ENCODE peak calls at places on chromosomes 7 and 10, in seven cellular contexts. One of them, this sample, is unnamed.

GRCh38 chr7:117385340-117386124 is 41.8 kb downstream of the ASZ1 start:
- DNase-seq in brain microvascular endothelial cell: no peak
- DNase-seq in cardiac fibroblast: peak
- DNase-seq in esophagus muscularis mucosa: no peak
- DNase-seq in psoas muscle: no peak
- DNase-seq in A549: peak
- DNase-seq in PC-3: peak
- DNase-seq in this sample: peak

GRCh38 chr7:159070422-159071148 is 74.1 kb downstream of the VIPR2 start:
- DNase-seq in brain microvascular endothelial cell: peak
- DNase-seq in cardiac fibroblast: peak
- DNase-seq in esophagus muscularis mucosa: peak
- DNase-seq in psoas muscle: no peak
- DNase-seq in A549: no peak
- DNase-seq in PC-3: peak
- DNase-seq in this sample: peak

GRCh38 chr10:1551636-1552338 is 185.5 kb downstream of the ADARB2 start:
- DNase-seq in brain microvascular endothelial cell: no peak
- DNase-seq in cardiac fibroblast: no peak
- DNase-seq in esophagus muscularis mucosa: no peak
- DNase-seq in psoas muscle: no peak
- DNase-seq in A549: no peak
- DNase-seq in PC-3: no peak
- DNase-seq in this sample: no peak

GRCh38 chr10:22183771-22184466 is 33.9 kb downstream of the EBLN1 start:
- DNase-seq in brain microvascular endothelial cell: peak
- DNase-seq in cardiac fibroblast: peak
- DNase-seq in esophagus muscularis mucosa: no peak
- DNase-seq in psoas muscle: no peak
- DNase-seq in A549: no peak
- DNase-seq in PC-3: peak
- DNase-seq in this sample: no peak

GRCh38 chr10:79286318-79286951 is 60.8 kb upstream of the PPIF start:
- DNase-seq in brain microvascular endothelial cell: peak
- DNase-seq in cardiac fibroblast: peak
- DNase-seq in esophagus muscularis mucosa: peak
- DNase-seq in psoas muscle: peak
- DNase-seq in A549: no peak
- DNase-seq in PC-3: no peak
- DNase-seq in this sample: peak

GRCh38 chr7:80348221-80348620 is 163.6 kb downstream of the GNAT3 start:
- DNase-seq in brain microvascular endothelial cell: no peak
- DNase-seq in cardiac fibroblast: no peak
- DNase-seq in esophagus muscularis mucosa: no peak
- DNase-seq in psoas muscle: no peak
- DNase-seq in A549: no peak
- DNase-seq in PC-3: no peak
- DNase-seq in this sample: no peak

GRCh38 chr7:84824057-84824651 is 362.7 kb downstream of the SEMA3D start:
- DNase-seq in brain microvascular endothelial cell: no peak
- DNase-seq in cardiac fibroblast: no peak
- DNase-seq in esophagus muscularis mucosa: no peak
- DNase-seq in psoas muscle: no peak
- DNase-seq in A549: no peak
- DNase-seq in PC-3: no peak
- DNase-seq in this sample: no peak

GRCh38 chr10:78749898-78750297 is 318.9 kb upstream of the ZMIZ1 start:
- DNase-seq in brain microvascular endothelial cell: no peak
- DNase-seq in cardiac fibroblast: no peak
- DNase-seq in esophagus muscularis mucosa: no peak
- DNase-seq in psoas muscle: no peak
- DNase-seq in A549: no peak
- DNase-seq in PC-3: no peak
- DNase-seq in this sample: peak

GRCh38 chr10:113517893-113518240 is 35.0 kb upstream of the HABP2 start:
- DNase-seq in brain microvascular endothelial cell: no peak
- DNase-seq in cardiac fibroblast: no peak
- DNase-seq in esophagus muscularis mucosa: no peak
- DNase-seq in psoas muscle: no peak
- DNase-seq in A549: no peak
- DNase-seq in PC-3: no peak
- DNase-seq in this sample: no peak

GRCh38 chr7:47571355-47572100 is 10.4 kb downstream of the TNS3 start:
- DNase-seq in brain microvascular endothelial cell: peak
- DNase-seq in cardiac fibroblast: peak
- DNase-seq in esophagus muscularis mucosa: peak
- DNase-seq in psoas muscle: peak
- DNase-seq in A549: peak
- DNase-seq in PC-3: peak
- DNase-seq in this sample: peak

GRCh38 chr7:37674534-37674933 is 9.0 kb upstream of the GPR141 start:
- DNase-seq in brain microvascular endothelial cell: no peak
- DNase-seq in cardiac fibroblast: no peak
- DNase-seq in esophagus muscularis mucosa: no peak
- DNase-seq in psoas muscle: no peak
- DNase-seq in A549: no peak
- DNase-seq in PC-3: no peak
- DNase-seq in this sample: no peak

GRCh38 chr7:155093586-155093985 is 23.5 kb downstream of the HTR5A start:
- DNase-seq in brain microvascular endothelial cell: no peak
- DNase-seq in cardiac fibroblast: no peak
- DNase-seq in esophagus muscularis mucosa: no peak
- DNase-seq in psoas muscle: no peak
- DNase-seq in A549: no peak
- DNase-seq in PC-3: peak
- DNase-seq in this sample: no peak

GRCh38 chr10:30583778-30584415 is 45.7 kb downstream of the LYZL2 start:
- DNase-seq in brain microvascular endothelial cell: peak
- DNase-seq in cardiac fibroblast: peak
- DNase-seq in esophagus muscularis mucosa: peak
- DNase-seq in psoas muscle: peak
- DNase-seq in A549: peak
- DNase-seq in PC-3: peak
- DNase-seq in this sample: peak

GRCh38 chr10:89118091-89118490 is 89.0 kb downstream of the CH25H start:
- DNase-seq in brain microvascular endothelial cell: no peak
- DNase-seq in cardiac fibroblast: peak
- DNase-seq in esophagus muscularis mucosa: no peak
- DNase-seq in psoas muscle: no peak
- DNase-seq in A549: no peak
- DNase-seq in PC-3: peak
- DNase-seq in this sample: peak

GRCh38 chr10:61899997-61900828 is 1.3 kb upstream of the ARID5B start:
- DNase-seq in brain microvascular endothelial cell: peak
- DNase-seq in cardiac fibroblast: peak
- DNase-seq in esophagus muscularis mucosa: no peak
- DNase-seq in psoas muscle: peak
- DNase-seq in A549: peak
- DNase-seq in PC-3: peak
- DNase-seq in this sample: peak

GRCh38 chr7:22587322-22587721 is 87.3 kb upstream of the STEAP1B start:
- DNase-seq in brain microvascular endothelial cell: no peak
- DNase-seq in cardiac fibroblast: peak
- DNase-seq in esophagus muscularis mucosa: no peak
- DNase-seq in psoas muscle: no peak
- DNase-seq in A549: no peak
- DNase-seq in PC-3: no peak
- DNase-seq in this sample: no peak

GRCh38 chr7:152492952-152493351 is 57.1 kb upstream of the KMT2C start:
- DNase-seq in brain microvascular endothelial cell: no peak
- DNase-seq in cardiac fibroblast: no peak
- DNase-seq in esophagus muscularis mucosa: no peak
- DNase-seq in psoas muscle: no peak
- DNase-seq in A549: no peak
- DNase-seq in PC-3: no peak
- DNase-seq in this sample: no peak

GRCh38 chr10:52903397-52903938 is 130.9 kb upstream of the MBL2 start:
- DNase-seq in brain microvascular endothelial cell: no peak
- DNase-seq in cardiac fibroblast: no peak
- DNase-seq in esophagus muscularis mucosa: no peak
- DNase-seq in psoas muscle: no peak
- DNase-seq in A549: no peak
- DNase-seq in PC-3: no peak
- DNase-seq in this sample: no peak

GRCh38 chr7:30906014-30906413 is 5.6 kb upstream of the AQP1 start:
- DNase-seq in brain microvascular endothelial cell: no peak
- DNase-seq in cardiac fibroblast: no peak
- DNase-seq in esophagus muscularis mucosa: no peak
- DNase-seq in psoas muscle: no peak
- DNase-seq in A549: no peak
- DNase-seq in PC-3: no peak
- DNase-seq in this sample: no peak

GRCh38 chr7:24555184-24555583 is 18.1 kb upstream of the PALS2 start:
- DNase-seq in brain microvascular endothelial cell: no peak
- DNase-seq in cardiac fibroblast: no peak
- DNase-seq in esophagus muscularis mucosa: no peak
- DNase-seq in psoas muscle: no peak
- DNase-seq in A549: no peak
- DNase-seq in PC-3: no peak
- DNase-seq in this sample: no peak

GRCh38 chr7:12923971-12924370 is 236.5 kb downstream of the ARL4A start:
- DNase-seq in brain microvascular endothelial cell: no peak
- DNase-seq in cardiac fibroblast: no peak
- DNase-seq in esophagus muscularis mucosa: no peak
- DNase-seq in psoas muscle: no peak
- DNase-seq in A549: no peak
- DNase-seq in PC-3: peak
- DNase-seq in this sample: no peak

GRCh38 chr10:25357269-25357668 is 182.5 kb downstream of the GPR158 start:
- DNase-seq in brain microvascular endothelial cell: no peak
- DNase-seq in cardiac fibroblast: no peak
- DNase-seq in esophagus muscularis mucosa: no peak
- DNase-seq in psoas muscle: no peak
- DNase-seq in A549: no peak
- DNase-seq in PC-3: no peak
- DNase-seq in this sample: no peak
- H3K4me3 ChIP-seq in brain microvascular endothelial cell: no peak
- H3K4me3 ChIP-seq in cardiac fibroblast: no peak
- H3K4me3 ChIP-seq in esophagus muscularis mucosa: no peak
- H3K4me3 ChIP-seq in psoas muscle: no peak
- H3K4me3 ChIP-seq in A549: no peak
- H3K4me3 ChIP-seq in PC-3: no peak
- H3K4me3 ChIP-seq in this sample: no peak

DNA sequence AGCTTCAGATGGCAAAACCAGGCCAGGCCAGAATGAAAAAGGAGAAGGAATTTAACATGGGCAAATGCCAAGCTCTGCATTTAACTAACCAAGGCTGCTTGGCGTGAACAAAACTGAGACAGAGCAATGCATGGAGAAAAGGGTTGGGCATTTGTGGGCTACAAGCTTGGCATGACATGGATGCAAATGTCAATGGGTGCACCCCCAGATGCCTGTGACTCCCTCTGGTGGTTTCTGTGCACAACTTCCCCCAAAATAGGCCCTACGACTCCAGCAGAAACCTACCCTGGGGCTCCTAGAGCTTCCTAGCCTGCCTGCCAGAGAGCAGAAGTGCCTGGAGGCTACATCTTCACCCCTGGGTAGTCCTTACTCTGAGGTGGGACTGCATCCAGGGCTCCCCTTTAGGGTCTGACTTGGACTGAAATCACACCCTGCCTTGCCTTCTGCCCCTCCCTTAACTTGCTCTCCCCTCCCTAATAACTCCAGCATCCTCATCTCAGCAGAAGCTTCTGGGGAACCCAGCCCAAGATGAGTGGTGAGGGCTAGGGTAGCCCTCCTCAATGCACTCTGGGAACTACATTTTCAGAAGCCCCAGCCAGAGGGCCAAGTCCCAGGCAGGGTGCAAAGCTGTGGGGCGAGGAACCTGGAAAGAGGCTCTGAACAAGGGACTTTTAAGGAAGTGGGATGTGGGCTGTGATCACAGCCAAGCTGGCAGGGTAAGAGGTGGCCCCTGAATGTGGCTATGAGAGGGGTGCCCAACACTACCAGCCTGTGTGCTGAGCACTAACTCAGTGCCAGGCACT is 11.3 kb downstream of the GPRIN2 start:
- DNase-seq in brain microvascular endothelial cell: no peak
- DNase-seq in cardiac fibroblast: peak
- DNase-seq in esophagus muscularis mucosa: no peak
- DNase-seq in psoas muscle: peak
- DNase-seq in A549: peak
- DNase-seq in PC-3: peak
- DNase-seq in this sample: no peak
- TF ChIP-seq CTCF in brain microvascular endothelial cell: peak
- TF ChIP-seq CTCF in cardiac fibroblast: peak
- TF ChIP-seq CTCF in esophagus muscularis mucosa: no peak
- TF ChIP-seq CTCF in psoas muscle: no peak
- TF ChIP-seq CTCF in A549: peak
- TF ChIP-seq CTCF in PC-3: peak
- TF ChIP-seq CTCF in this sample: peak

DNA sequence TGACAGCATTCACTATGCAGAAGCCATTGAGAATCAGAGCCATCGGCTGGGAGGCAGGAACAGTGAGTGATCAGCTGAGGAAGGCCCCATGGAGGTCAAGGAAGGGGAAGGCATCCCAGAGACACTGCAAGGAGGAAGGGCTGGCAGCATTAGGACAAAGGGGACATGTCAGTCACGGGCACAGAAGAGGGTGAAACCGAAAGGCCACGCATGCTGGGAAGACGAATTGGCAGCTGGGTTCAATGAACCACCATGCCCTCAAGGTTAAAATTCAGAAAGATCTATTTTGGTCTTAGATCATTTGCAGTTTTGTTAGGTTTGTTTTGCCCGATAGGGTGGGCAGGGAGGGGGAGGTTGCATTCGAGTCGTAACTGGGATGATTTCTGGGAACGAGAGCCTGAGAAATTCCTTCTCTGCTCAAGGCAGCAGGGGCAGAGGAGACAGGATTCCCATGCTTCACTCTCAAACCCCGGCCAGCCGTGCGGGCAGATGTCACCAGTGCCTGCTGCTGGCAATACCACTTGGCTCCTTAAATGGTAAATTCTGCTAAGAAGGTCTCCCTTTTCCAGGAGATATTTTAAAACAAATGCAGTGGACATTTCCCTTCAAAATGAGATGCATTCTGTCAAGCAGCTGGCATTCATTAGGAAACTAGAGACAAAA is 57.7 kb downstream of the ASB13 start:
- DNase-seq in brain microvascular endothelial cell: no peak
- DNase-seq in cardiac fibroblast: no peak
- DNase-seq in esophagus muscularis mucosa: no peak
- DNase-seq in psoas muscle: no peak
- DNase-seq in A549: no peak
- DNase-seq in PC-3: no peak
- DNase-seq in this sample: no peak
- H3K4me3 ChIP-seq in brain microvascular endothelial cell: no peak
- H3K4me3 ChIP-seq in cardiac fibroblast: no peak
- H3K4me3 ChIP-seq in esophagus muscularis mucosa: no peak
- H3K4me3 ChIP-seq in psoas muscle: no peak
- H3K4me3 ChIP-seq in A549: no peak
- H3K4me3 ChIP-seq in PC-3: peak
- H3K4me3 ChIP-seq in this sample: no peak

DNA sequence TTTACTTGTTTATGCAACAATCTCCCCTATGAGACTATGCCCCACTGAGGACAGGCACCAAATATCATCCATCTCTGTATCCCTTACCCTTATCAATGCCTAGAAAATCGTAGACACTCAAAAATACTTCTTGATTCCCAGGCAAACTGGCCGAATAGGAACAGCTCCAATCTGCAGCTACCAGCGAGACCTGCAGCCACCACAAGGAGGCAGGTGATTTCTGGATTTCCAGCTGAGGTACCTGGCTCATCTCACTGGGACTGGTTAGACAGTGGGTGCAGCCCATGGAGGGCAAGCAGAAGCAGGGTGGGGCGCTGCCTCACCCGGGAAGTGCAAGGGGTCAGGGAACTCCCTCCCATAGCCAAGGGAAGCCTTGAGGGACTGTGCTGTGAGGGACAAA is 10.8 kb upstream of the PPP1R3C start:
- DNase-seq in brain microvascular endothelial cell: no peak
- DNase-seq in cardiac fibroblast: peak
- DNase-seq in esophagus muscularis mucosa: no peak
- DNase-seq in psoas muscle: no peak
- DNase-seq in A549: peak
- DNase-seq in PC-3: peak
- DNase-seq in this sample: no peak
- TF ChIP-seq CTCF in brain microvascular endothelial cell: peak
- TF ChIP-seq CTCF in cardiac fibroblast: peak
- TF ChIP-seq CTCF in esophagus muscularis mucosa: peak
- TF ChIP-seq CTCF in psoas muscle: no peak
- TF ChIP-seq CTCF in A549: peak
- TF ChIP-seq CTCF in PC-3: peak
- TF ChIP-seq CTCF in this sample: peak

This sample was measured in astrocyte of the spinal cord.